ENCODE peak calls at places on chromosomes 7 and 10, in ten cellular contexts. N is NCI-H2107, J is mammary epithelial cell, Q is anterior cingulate cortex, G is sigmoid colon, L is astrocyte of the spinal cord, S is HEK293T, R is COR-L47, X is body of pancreas, D is HS-27A. Z is an unnamed sample.

GRCh38 chr7:158109364-158110033 is 478.1 kb downstream of the PTPRN2 start:
- DNase-seq in L (no peak), J (no peak), Q (no peak), R (no peak), S (no peak), D (no peak), G (no peak), X (no peak), N (no peak), Z (no peak)

GRCh38 chr10:93319855-93320254 is 162.3 kb downstream of the MYOF start:
- DNase-seq in X (no peak), R (peak; percentile 22), L (no peak), J (no peak), D (no peak), G (no peak), Q (no peak), N (no peak), S (no peak), Z (no peak)

GRCh38 chr10:125782661-125783060 is 7.0 kb upstream of the MMP21 start:
- DNase-seq in N (no peak), G (no peak), X (no peak), S (no peak), R (no peak), D (no peak), J (no peak), Q (no peak), L (no peak), Z (no peak)

GRCh38 chr7:155527664-155528063 is 18.7 kb downstream of the CNPY1 start:
- DNase-seq in S (no peak), Q (no peak), N (no peak), L (no peak), J (no peak), X (no peak), G (no peak), D (no peak), R (no peak), Z (no peak)

GRCh38 chr10:75097666-75098285 is 13.7 kb upstream of the SAMD8 start:
- DNase-seq in J (no peak), G (no peak), N (no peak), X (no peak), R (no peak), Q (no peak), L (peak; percentile 11), S (peak; percentile 37), D (no peak), Z (no peak)

GRCh38 chr7:134429481-134429880 is 29.4 kb downstream of the AKR1B1 start:
- DNase-seq in X (no peak), L (no peak), Q (no peak), G (no peak), S (no peak), D (no peak), R (no peak), J (no peak), N (no peak), Z (no peak)

GRCh38 chr10:96840841-96841518 is 8.9 kb downstream of the LCOR start:
- DNase-seq in R (no peak), J (peak; percentile 87), G (no peak), N (no peak), X (peak; percentile 27), D (no peak), Q (no peak), L (peak; percentile 60), S (no peak), Z (no peak)

GRCh38 chr7:30869794-30870491 is 41.7 kb upstream of the AQP1 start:
- DNase-seq in Q (no peak), L (no peak), D (no peak), G (no peak), R (peak; percentile 31), X (no peak), S (no peak), J (no peak), N (no peak), Z (peak; percentile 39)

GRCh38 chr7:157139142-157140117 is 704 bp downstream of the UBE3C start:
- DNase-seq in J (no peak), R (no peak), X (peak; percentile 62), G (peak; percentile 76), D (no peak), S (no peak), L (peak; percentile 6), Q (no peak), N (no peak), Z (peak; percentile 7)

GRCh38 chr10:125159932-125160855 is at the start of gene CTBP2:
- DNase-seq in R (no peak), Q (no peak), L (peak; percentile 54), X (peak; percentile 64), D (no peak), N (no peak), G (peak; percentile 67), S (peak; percentile 72), J (no peak), Z (peak; percentile 70)

GRCh38 chr10:89086801-89087513 is 96.4 kb downstream of the FAS start:
- DNase-seq in R (no peak), Q (no peak), G (peak; percentile 90), D (no peak), S (no peak), N (no peak), J (no peak), X (peak; percentile 69), L (peak; percentile 91), Z (no peak)

GRCh38 chr10:69741671-69742355 is 59.9 kb upstream of the COL13A1 start:
- DNase-seq in J (no peak), S (no peak), D (no peak), N (no peak), X (no peak), Q (no peak), R (no peak), G (no peak), L (no peak), Z (no peak)

GRCh38 chr7:134083766-134084487 is 43.2 kb upstream of the LRGUK start:
- DNase-seq in S (no peak), X (no peak), G (no peak), N (no peak), L (no peak), D (peak; percentile 15), Q (no peak), R (no peak), J (peak; percentile 72), Z (no peak)

GRCh38 chr7:5546626-5547025 is 123.0 kb upstream of the TNRC18 start:
- DNase-seq in G (no peak), L (no peak), X (peak; percentile 94), Q (no peak), J (no peak), R (no peak), S (no peak), D (no peak), N (no peak), Z (peak; percentile 63)

GRCh38 chr10:131499566-131499965 is 188.0 kb upstream of the TCERG1L start:
- DNase-seq in J (no peak), Q (no peak), R (no peak), S (no peak), X (no peak), L (no peak), D (no peak), G (no peak), N (no peak), Z (no peak)

GRCh38 chr10:46070749-46071148 is 24.7 kb upstream of the MSMB start:
- DNase-seq in S (no peak), Q (no peak), G (no peak), L (no peak), D (no peak), R (no peak), J (no peak), N (no peak), X (no peak), Z (no peak)

GRCh38 chr10:132350946-132351345 is 19.0 kb downstream of the LRRC27 start:
- DNase-seq in N (no peak), X (no peak), G (peak; percentile 62), J (no peak), D (no peak), S (no peak), R (no peak), Q (no peak), L (no peak), Z (no peak)

GRCh38 chr10:59245751-59246150 is 69.3 kb downstream of the PHYHIPL start:
- DNase-seq in G (no peak), X (no peak), L (no peak), S (no peak), J (no peak), D (no peak), Q (no peak), R (no peak), N (no peak), Z (no peak)

GRCh38 chr7:148773344-148773743 is 74.6 kb downstream of the CUL1 start:
- DNase-seq in R (no peak), X (no peak), Q (no peak), S (no peak), L (peak; percentile 77), N (peak; percentile 79), G (no peak), J (no peak), D (no peak), Z (no peak)

GRCh38 chr7:5681423-5681822 is 100.0 kb downstream of the RNF216 start:
- DNase-seq in N (no peak), D (no peak), S (no peak), X (no peak), G (no peak), J (no peak), L (no peak), R (no peak), Q (no peak), Z (no peak)

GRCh38 chr7:99126921-99127553 is 16.9 kb downstream of the SMURF1 start:
- DNase-seq in R (no peak), L (no peak), N (no peak), X (peak; percentile 43), G (no peak), J (no peak), S (peak; percentile 23), Q (no peak), D (no peak), Z (no peak)

GRCh38 chr10:58473966-58474365 is 38.7 kb upstream of the BICC1 start:
- DNase-seq in X (no peak), N (no peak), J (peak; percentile 52), D (no peak), S (no peak), R (no peak), Q (no peak), G (no peak), L (peak; percentile 30), Z (no peak)

GRCh38 chr10:115335366-115335765 is 242.2 kb downstream of the ATRNL1 start:
- DNase-seq in Q (no peak), D (no peak), S (no peak), X (no peak), L (peak; percentile 5), J (peak; percentile 67), R (no peak), N (no peak), G (no peak), Z (no peak)

GRCh38 chr7:12431886-12432285 is 28.2 kb upstream of the VWDE start:
- DNase-seq in J (peak; percentile 14), N (no peak), L (peak; percentile 54), G (no peak), S (no peak), D (no peak), X (no peak), R (no peak), Q (no peak), Z (no peak)

GRCh38 chr7:74454059-74454947 is 597 bp downstream of the GTF2IRD1 start:
- DNase-seq in X (peak; percentile 36), Q (peak; percentile 26), J (no peak), L (no peak), S (no peak), D (no peak), R (no peak), G (peak; percentile 72), N (no peak), Z (peak; percentile 38)

Z was measured in cerebellum.